ENCODE peak calls at places on chromosome 19, in eight cellular contexts. L is GM20000; Y is stimulated activated CD8-positive, alpha-beta memory T cell treated with anti-CD3 and anti-CD28 coated beads, Interleukin-15, amount 100 ng/mL, for 4 hours; M is effector memory CD8-positive, alpha-beta T cell; T is cardiac septum; X is stimulated activated naive B cell treated with anti-CD40 and anti-IgM and Interleukin-4, amounts not matched to agents 10 μg/mL and 1 μg/mL and 100 μg/mL, for 72 hours; F is Jurkat, Clone E6-1; U is GM04504. G is an unnamed sample.

GRCh38 chr19:19260417-19260816 is 12.7 kb downstream of the TM6SF2 start:
- DNase-seq in M (no peak), T (no peak), F (no peak), L (no peak), Y (no peak), U (no peak), X (no peak), G (no peak)

GRCh38 chr19:29663861-29664752 is 1.2 kb upstream of the PLEKHF1 start:
- DNase-seq in X (no peak), Y (no peak), L (no peak), F (no peak), U (no peak), M (no peak), T (peak; percentile 73), G (no peak)

GRCh38 chr19:771332-771785 is 20.4 kb downstream of the MISP start:
- DNase-seq in T (no peak), Y (no peak), L (peak; percentile 75), M (no peak), U (no peak), X (no peak), F (no peak), G (no peak)

GRCh38 chr19:6476155-6476895 is 5.3 kb downstream of the DENND1C start:
- DNase-seq in F (peak; percentile 41), T (no peak), U (no peak), M (peak; percentile 69), Y (no peak), X (peak; percentile 47), L (peak; percentile 85), G (peak; percentile 63)

GRCh38 chr19:5953680-5954213 is 24.2 kb downstream of the RANBP3 start:
- DNase-seq in L (no peak), U (no peak), T (no peak), F (no peak), M (no peak), X (no peak), Y (no peak), G (no peak)

GRCh38 chr19:28746486-28746885 is 466.5 kb downstream of the UQCRFS1 start:
- DNase-seq in L (no peak), U (no peak), X (no peak), F (no peak), Y (no peak), T (no peak), M (no peak), G (no peak)

GRCh38 chr19:31338069-31338767 is 11.0 kb downstream of the TSHZ3 start:
- DNase-seq in T (peak; percentile 50), Y (no peak), X (no peak), M (peak; percentile 26), F (peak; percentile 41), U (no peak), L (no peak), G (no peak)

GRCh38 chr19:17125052-17125727 is 49.6 kb downstream of the MYO9B start:
- DNase-seq in F (peak; percentile 71), T (no peak), X (peak; percentile 51), Y (no peak), U (no peak), M (peak; percentile 68), L (peak; percentile 79), G (no peak)

GRCh38 chr19:47095707-47096704 is 17.6 kb downstream of the ZC3H4 start:
- DNase-seq in Y (no peak), M (no peak), F (no peak), U (no peak), L (no peak), T (peak; percentile 82), X (no peak), G (no peak)

GRCh38 chr19:8915997-8916396 is 83.8 kb downstream of the MBD3L1 start:
- DNase-seq in M (no peak), X (no peak), Y (no peak), T (no peak), F (no peak), U (no peak), L (no peak), G (no peak)

GRCh38 chr19:49132974-49133609 is 13.7 kb downstream of the PPFIA3 start:
- DNase-seq in F (no peak), T (no peak), Y (no peak), L (no peak), M (peak; percentile 31), X (no peak), U (no peak), G (peak; percentile 41)

GRCh38 chr19:50427997-50428425 is 4.7 kb upstream of the MYBPC2 start:
- DNase-seq in L (no peak), T (peak; percentile 91), U (no peak), Y (no peak), F (no peak), M (no peak), X (peak; percentile 88), G (no peak)

GRCh38 chr19:47371269-47371668 is 22.2 kb downstream of the DHX34 start:
- DNase-seq in F (no peak), X (no peak), Y (no peak), M (no peak), L (no peak), T (no peak), U (no peak), G (no peak)

GRCh38 chr19:33175156-33175782 is 18.9 kb upstream of the LRP3 start:
- DNase-seq in Y (no peak), M (no peak), T (peak; percentile 62), F (no peak), L (no peak), X (no peak), U (no peak), G (no peak)

GRCh38 chr19:1510807-1511206 is 2.0 kb downstream of the ADAMTSL5 start:
- DNase-seq in F (no peak), U (no peak), M (no peak), Y (no peak), T (no peak), X (no peak), L (no peak), G (no peak)

GRCh38 chr19:13794388-13794751 is 873 bp upstream of the ZSWIM4 start:
- DNase-seq in M (no peak), X (no peak), F (no peak), Y (no peak), U (peak; percentile 88), L (no peak), T (no peak), G (no peak)